ENCODE peak calls at places on chromosomes 13 and 19, in four cellular contexts. X is small intestine, I is K562, C is PC-9. O is an unnamed sample. For H3K36me3, the result is how much of the 10 kb centered on the place peaks cover.

GRCh38 chr13:28822161-28822560 is 2.0 kb downstream of the MTUS2 start:
- DNase-seq in X (no peak), C (no peak), I (no peak), O (no peak)

GRCh38 chr19:48967346-48968178 is 2.5 kb downstream of the FTL start:
- DNase-seq in X (no peak), C (peak), I (no peak), O (peak)

GRCh38 chr19:42942187-42942789 is 5.3 kb upstream of the PSG7 start:
- DNase-seq in X (no peak), C (no peak), I (peak), O (no peak)

GRCh38 chr19:35704218-35704617 is at the start of gene ZBTB32:
- DNase-seq in I (peak), X (peak), C (no peak), O (no peak)

GRCh38 chr19:4327252-4327876 is 11.3 kb downstream of the STAP2 start:
- DNase-seq in C (no peak), I (peak), X (no peak), O (peak)

GRCh38 chr19:16849168-16849567 is 20.0 kb downstream of the SIN3B start:
- DNase-seq in I (no peak), X (peak), C (peak), O (no peak)

GRCh38 chr13:97435297-97435682 is 1.3 kb downstream of the RAP2A start:
- DNase-seq in C (no peak), I (no peak), X (no peak), O (no peak)

GRCh38 chr19:55082023-55082851 is 6.6 kb downstream of the EPS8L1 start:
- DNase-seq in I (peak), X (peak), C (peak), O (no peak)

GRCh38 chr19:31956771-31957170 is 388.6 kb upstream of the ZNF507 start:
- DNase-seq in C (no peak), I (no peak), X (no peak), O (no peak)

GRCh38 chr19:4971424-4971793 is 2.5 kb downstream of the KDM4B start:
- DNase-seq in C (no peak), X (peak), I (peak), O (no peak)

GRCh38 chr19:14141041-14141440 is 4.7 kb upstream of the ASF1B start:
- DNase-seq in X (no peak), C (no peak), I (no peak), O (no peak)

GRCh38 chr13:20721454-20722357 is 18.2 kb downstream of the IL17D start:
- DNase-seq in C (no peak), X (peak), I (peak), O (peak)

GRCh38 chr13:41660426-41660825 is 203.1 kb downstream of the RGCC start:
- DNase-seq in X (no peak), I (no peak), C (no peak), O (no peak)

GRCh38 chr13:103157034-103157433 is 90.8 kb upstream of the SLC10A2 start:
- DNase-seq in X (no peak), I (no peak), C (peak), O (no peak)

GRCh38 chr19:43906774-43907173 is 28.3 kb downstream of the ZNF45 start:
- DNase-seq in C (no peak), X (no peak), I (no peak), O (no peak)

GRCh38 chr13:99886706-99887105 is 84.9 kb downstream of the ZIC5 start:
- DNase-seq in C (no peak), I (no peak), X (no peak), O (no peak)

GRCh38 chr19:38666662-38667448 is 19.4 kb downstream of the ACTN4 start:
- DNase-seq in X (peak), C (no peak), I (no peak), O (no peak)

GRCh38 chr19:47363758-47364529 is 14.8 kb downstream of the DHX34 start:
- DNase-seq in X (peak), I (no peak), C (peak), O (no peak)

GRCh38 chr19:40165362-40165937 is 25.8 kb upstream of the MAP3K10 start:
- DNase-seq in C (no peak), I (peak), X (peak), O (peak)

GRCh38 chr13:48161530-48162179 is 66.8 kb upstream of the MED4 start:
- DNase-seq in C (no peak), I (peak), X (no peak), O (peak)

GRCh38 chr19:51959791-51960190 is 26.8 kb downstream of the ZNF350 start:
- DNase-seq in X (no peak), I (no peak), C (no peak), O (no peak)

GRCh38 chr13:108895220-108895704 is 265.9 kb downstream of the MYO16 start:
- DNase-seq in X (peak), C (peak), I (no peak), O (no peak)

GRCh38 chr13:44011036-44011435 is 131.3 kb downstream of the LACC1 start:
- DNase-seq in X (no peak), I (no peak), C (no peak), O (no peak)

DNA sequence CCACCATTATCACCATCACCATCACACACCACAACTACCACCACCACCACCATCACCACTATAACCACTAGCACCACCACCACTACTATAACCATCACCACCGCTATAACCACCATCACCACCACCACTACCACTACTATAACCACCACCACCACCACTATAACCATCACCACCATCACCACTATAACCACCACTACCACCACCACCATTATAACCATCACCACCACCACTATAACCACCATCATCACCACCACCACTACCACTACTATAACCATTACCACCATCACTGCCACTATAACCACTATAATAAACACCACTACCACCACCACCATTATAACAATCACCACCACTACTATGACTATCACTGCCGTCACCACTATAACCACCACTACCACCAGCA is 173.2 kb downstream of the DCLK1 start:
- DNase-seq in X (no peak), I (no peak), C (no peak), O (no peak)
- H3K27ac ChIP-seq in X (no peak), I (no peak), C (no peak), O (peak)

GRCh38 chr19:3055741-3056453 is 6.4 kb downstream of the TLE5 start:
- DNase-seq in X (peak), C (peak), I (no peak), O (no peak)

GRCh38 chr19:3058821-3059314 is 3.4 kb downstream of the TLE5 start:
- DNase-seq in C (no peak), X (no peak), I (no peak), O (no peak)

GRCh38 chr19:3056454-3057016 is 5.8 kb downstream of the TLE5 start:
- DNase-seq in I (no peak), C (no peak), X (no peak), O (no peak)

GRCh38 chr19:3058009-3058820 is 4.1 kb downstream of the TLE5 start:
- DNase-seq in C (no peak), X (no peak), I (no peak), O (no peak)

GRCh38 chr19:3057275-3057714 is 5.0 kb downstream of the TLE5 start:
- DNase-seq in C (no peak), X (no peak), I (no peak), O (peak)
- H3K36me3 ChIP-seq in C (under half), X (under half), I (half or more), O (half or more)

GRCh38 chr13:30910676-30911075 is 4.6 kb downstream of the MEDAG start:
- DNase-seq in X (no peak), I (no peak), C (no peak), O (no peak)

GRCh38 chr13:30905932-30906383 is at the start of gene MEDAG:
- DNase-seq in I (no peak), X (no peak), C (no peak), O (peak)

GRCh38 chr13:30907167-30907761 is 1.2 kb downstream of the MEDAG start:
- DNase-seq in X (no peak), C (no peak), I (no peak), O (no peak)

GRCh38 chr13:30906411-30906990 is 430 bp downstream of the MEDAG start:
- DNase-seq in X (no peak), C (no peak), I (no peak), O (no peak)

DNA sequence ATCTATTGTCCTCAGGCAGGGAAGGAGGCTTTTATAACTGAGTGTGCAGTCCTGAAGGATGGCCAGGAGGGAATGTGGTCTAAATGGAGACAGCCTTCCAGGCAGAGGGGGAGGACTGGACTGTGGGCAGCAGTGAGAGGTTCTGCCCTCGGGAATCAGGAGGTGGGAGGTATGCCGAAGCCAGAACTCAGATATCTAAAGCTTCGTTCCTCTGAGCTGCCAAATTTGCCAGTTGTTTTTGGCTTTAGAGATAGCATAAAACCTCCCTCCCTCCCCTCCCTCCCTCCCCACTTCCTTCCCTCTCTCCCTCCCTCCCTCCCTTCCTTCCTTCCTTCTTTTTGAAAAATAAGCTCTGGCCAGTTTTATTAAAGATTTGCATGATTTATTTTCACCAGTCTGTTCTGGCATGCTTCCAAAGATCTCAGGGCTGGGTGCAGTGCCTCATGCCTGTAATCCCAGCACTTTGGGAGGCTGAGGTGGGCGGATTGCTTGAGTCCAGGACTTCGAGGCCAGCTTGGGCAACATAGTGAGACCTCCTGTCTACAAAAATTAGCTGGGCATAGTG is 2.4 kb downstream of the MEDAG start:
- DNase-seq in I (no peak), C (no peak), X (no peak), O (peak)
- H3K4me3 ChIP-seq in I (no peak), C (no peak), X (no peak), O (peak)

GRCh38 chr13:105634059-105634458 is 901.4 kb downstream of the EFNB2 start:
- DNase-seq in X (no peak), I (no peak), C (no peak), O (no peak)
- H3K27ac ChIP-seq in X (no peak), I (no peak), C (no peak), O (no peak)

O was measured in left ventricle myocardium inferior.